ENCODE peak calls at places on chromosomes 12 and 14, in four cellular contexts. D is mucosa of descending colon, P is AG10803, X is heart right ventricle. J is an unnamed sample.

GRCh38 chr14:103144085-103144484 is 20.8 kb downstream of the TNFAIP2 start:
- DNase-seq in D (no peak), P (peak; percentile 87), X (no peak), J (no peak)

GRCh38 chr14:71013551-71014192 is 106.4 kb downstream of the PCNX1 start:
- DNase-seq in D (no peak), P (peak; percentile 6), X (no peak), J (no peak)

GRCh38 chr12:120007272-120007671 is 18.2 kb downstream of the BICDL1 start:
- DNase-seq in D (peak; percentile 34), P (no peak), X (no peak), J (no peak)

GRCh38 chr12:40469736-40470135 is 222.5 kb upstream of the CNTN1 start:
- DNase-seq in D (no peak), P (no peak), X (no peak), J (no peak)

GRCh38 chr12:104410786-104411185 is 46.0 kb upstream of the CHST11 start:
- DNase-seq in D (no peak), P (peak; percentile 15), X (no peak), J (no peak)

GRCh38 chr14:83467811-83468210 is 1934.2 kb upstream of the SEL1L start:
- DNase-seq in D (no peak), P (peak; percentile 42), X (no peak), J (no peak)

GRCh38 chr14:99407416-99407815 is 73.2 kb downstream of the SETD3 start:
- DNase-seq in D (no peak), P (no peak), X (no peak), J (no peak)

GRCh38 chr12:116520801-116521471 is 38.2 kb upstream of the MAP1LC3B2 start:
- DNase-seq in D (no peak), P (peak; percentile 91), X (no peak), J (no peak)

GRCh38 chr14:75661499-75661814 is 411 bp downstream of the TTLL5 start:
- DNase-seq in D (no peak), P (no peak), X (no peak), J (no peak)

GRCh38 chr12:57242691-57243454 is 8.1 kb downstream of the STAC3 start:
- DNase-seq in D (peak; percentile 74), P (no peak), X (peak; percentile 46), J (no peak)

GRCh38 chr12:78696267-78696666 is 168.3 kb upstream of the SYT1 start:
- DNase-seq in D (no peak), P (peak; percentile 9), X (no peak), J (no peak)

GRCh38 chr12:93979189-93979588 is 169.2 kb upstream of the PLXNC1 start:
- DNase-seq in D (peak; percentile 77), P (no peak), X (peak; percentile 19), J (no peak)

GRCh38 chr14:89720741-89721315 is 233.7 kb downstream of the EFCAB11 start:
- DNase-seq in D (peak; percentile 45), P (no peak), X (peak; percentile 20), J (peak; percentile 38)

GRCh38 chr12:54352022-54352531 is 12.2 kb downstream of the GPR84 start:
- DNase-seq in D (no peak), P (peak; percentile 72), X (peak; percentile 65), J (peak; percentile 42)

DNA sequence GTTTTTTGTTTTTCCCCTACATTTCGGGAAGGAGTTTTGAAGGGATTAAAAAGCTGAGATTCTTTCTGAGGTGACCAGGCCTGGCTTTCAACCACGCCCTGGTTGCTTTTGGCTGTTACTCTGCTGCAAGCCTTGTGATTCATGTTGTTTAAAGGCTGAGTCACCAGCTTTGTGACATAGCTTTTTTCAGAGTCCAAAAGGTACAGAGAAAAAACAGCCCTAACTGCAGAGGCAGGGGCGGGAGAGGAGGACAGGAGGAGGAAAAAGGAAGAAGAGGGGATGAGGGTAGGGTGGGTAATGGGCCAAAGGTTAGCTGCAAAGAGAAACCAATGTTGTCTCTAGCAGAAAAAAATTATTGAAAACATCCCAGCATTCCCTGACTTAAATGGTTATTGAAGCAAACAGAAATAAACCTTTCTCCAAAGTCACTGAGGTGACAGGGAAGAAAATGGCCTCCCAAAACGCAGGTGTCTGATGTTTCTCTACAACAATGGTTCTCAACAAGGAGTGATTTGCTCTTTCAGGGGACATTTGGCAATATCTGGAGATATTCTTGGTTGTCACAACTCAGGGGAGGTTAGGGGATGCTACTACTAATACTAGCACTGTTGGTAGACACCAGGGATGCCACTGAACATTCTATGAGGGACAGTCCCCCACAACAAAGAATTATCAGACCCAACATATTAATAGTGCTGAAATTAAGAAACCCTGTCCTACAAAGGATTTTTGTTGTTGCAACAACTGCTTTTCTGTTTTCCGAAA is 2.1 kb upstream of the UBC start:
- DNase-seq in D (peak; percentile 88), P (peak; percentile 93), X (peak; percentile 73), J (peak; percentile 76)
- H3K4me3 ChIP-seq in D (no peak overlapping the region), P (peak overlapping the region; percentile 99), X (peak overlapping the region; percentile 90), J (peak overlapping the region; percentile 11)

DNA sequence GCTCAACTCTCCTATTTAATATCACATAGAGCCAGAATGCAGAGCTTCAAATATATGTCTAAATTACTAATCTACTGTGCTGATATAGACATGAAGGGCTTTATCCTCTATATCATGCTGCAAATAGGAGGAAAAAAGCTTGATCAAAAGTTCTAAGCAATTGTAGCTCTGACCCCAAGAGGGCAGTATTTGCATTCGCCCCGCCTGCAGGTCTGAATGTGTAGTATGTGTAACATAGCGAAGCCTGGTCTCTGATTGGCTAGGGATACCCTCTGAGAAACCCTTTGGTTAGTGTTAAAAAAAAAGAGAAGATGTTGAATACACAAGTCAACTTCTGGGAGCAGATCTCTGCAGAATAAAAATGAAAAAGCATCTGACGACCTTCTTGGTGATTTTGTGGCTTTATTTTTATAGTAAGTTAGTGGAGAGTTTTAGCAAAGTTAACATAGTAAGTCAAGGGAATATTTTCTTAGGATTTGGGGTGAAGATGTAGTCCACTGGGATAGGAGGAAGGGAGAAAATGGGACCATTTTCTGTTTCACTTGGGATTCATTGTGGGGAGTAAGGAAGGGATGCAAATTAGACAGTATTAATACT is 151.6 kb upstream of the OR4E1 start:
- DNase-seq in D (peak; percentile 4), P (no peak), X (no peak), J (no peak)
- TF ChIP-seq CTCF in D (no peak), P (no peak), X (no peak), J (no peak)

GRCh38 chr12:71124833-71125460 is 32.9 kb downstream of the TSPAN8 start:
- DNase-seq in D (no peak), P (no peak), X (no peak), J (no peak)
- H3K4me3 ChIP-seq in D (no peak overlapping the region), P (no peak overlapping the region), X (no peak overlapping the region), J (no peak overlapping the region)

DNA sequence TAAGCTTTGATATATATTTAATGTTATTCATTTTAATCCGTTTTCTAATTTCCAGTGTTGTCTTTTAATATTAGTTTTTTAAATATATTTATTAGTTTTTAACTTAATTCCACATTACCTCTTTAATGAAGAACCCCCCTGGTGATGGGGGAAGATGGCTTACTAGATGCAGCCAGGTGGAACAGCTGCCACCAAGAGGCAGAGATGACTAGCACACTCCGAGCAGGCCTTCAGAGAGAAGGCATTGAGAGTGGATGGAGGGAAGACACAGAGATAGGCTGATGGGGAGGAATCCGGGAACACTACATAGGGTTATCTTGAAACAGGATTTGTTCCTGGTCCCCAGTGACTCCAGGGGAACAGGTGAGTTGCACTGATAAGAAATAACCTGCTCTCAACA is 771.6 kb downstream of the LRFN5 start:
- DNase-seq in D (no peak), P (no peak), X (no peak), J (no peak)
- TF ChIP-seq CTCF in D (no peak), P (no peak), X (no peak), J (no peak)

GRCh38 chr14:20332386-20332945 is 613 bp downstream of the CCNB1IP1 start:
- DNase-seq in D (peak; percentile 43), P (peak; percentile 9), X (no peak), J (no peak)

GRCh38 chr14:20329355-20329754 is 3.7 kb downstream of the CCNB1IP1 start:
- DNase-seq in D (no peak), P (no peak), X (no peak), J (no peak)

GRCh38 chr14:20332946-20333782 is at the start of gene CCNB1IP1:
- DNase-seq in D (peak; percentile 78), P (peak; percentile 85), X (peak; percentile 83), J (peak; percentile 75)

GRCh38 chr14:20328705-20329104 is 4.4 kb downstream of the CCNB1IP1 start:
- DNase-seq in D (no peak), P (no peak), X (no peak), J (no peak)

GRCh38 chr14:20331048-20331613 is 1.9 kb downstream of the CCNB1IP1 start:
- DNase-seq in D (no peak), P (no peak), X (no peak), J (no peak)
- H3K4me3 ChIP-seq in D (no peak overlapping the region), P (no peak overlapping the region), X (peak overlapping the region; percentile 3), J (no peak overlapping the region)

DNA sequence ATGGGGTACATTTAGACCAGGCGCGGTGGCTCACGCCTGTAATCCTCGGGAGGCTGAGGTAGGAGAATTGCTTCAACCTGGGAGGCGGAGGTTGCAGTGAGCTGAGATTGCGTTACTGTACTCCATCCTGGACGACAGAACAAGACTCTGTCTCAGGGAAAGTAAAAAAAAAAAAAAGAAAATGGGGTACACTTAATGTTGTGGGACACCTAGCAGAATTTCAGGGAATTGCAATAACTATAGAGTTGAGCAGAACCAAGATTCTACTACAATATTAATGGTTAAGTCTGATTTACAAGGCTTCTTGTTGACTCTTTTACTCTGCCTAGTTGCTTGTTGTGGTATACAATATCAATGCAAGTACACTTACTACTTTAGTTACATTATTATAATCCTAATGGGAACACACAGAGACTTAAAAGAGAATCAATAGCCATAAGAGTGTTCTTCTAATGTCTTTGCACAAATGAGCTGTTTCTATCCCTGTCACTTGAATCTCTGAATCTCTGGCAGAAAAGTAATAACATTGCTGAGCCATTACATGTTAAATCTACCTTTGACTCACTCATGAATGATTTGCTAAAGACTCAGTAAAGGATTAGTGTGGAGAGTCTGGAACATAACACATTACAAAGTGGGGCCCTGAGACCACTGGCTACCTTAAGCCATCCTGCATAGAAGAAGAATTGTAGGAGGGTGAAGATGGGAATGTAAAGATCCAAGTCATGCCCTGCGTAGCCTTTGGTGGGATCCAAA is 22.7 kb downstream of the BEST3 start:
- DNase-seq in D (no peak), P (no peak), X (no peak), J (no peak)
- TF ChIP-seq CTCF in D (no peak), P (peak; percentile 21), X (no peak), J (no peak)

J was measured in lung.